ENCODE peak calls at places on chromosomes 13 and 19, in eight cellular contexts. I, U, V, A, N, T, L and Q are unnamed samples.

GRCh38 chr13:49450105-49450819 is 6.2 kb downstream of the SETDB2 start:
- DNase-seq in V (no peak), I (no peak), U (no peak), A (no peak), L (no peak), T (no peak), N (no peak), Q (no peak)

GRCh38 chr13:43785681-43786471 is 896 bp downstream of the ENOX1 start:
- DNase-seq in A (peak; percentile 11), N (peak; percentile 91), I (peak; percentile 76), T (peak; percentile 76), U (no peak), L (no peak), V (peak; percentile 41), Q (no peak)

GRCh38 chr13:79995334-79995733 is 345.6 kb downstream of the SPRY2 start:
- DNase-seq in V (no peak), N (no peak), T (no peak), U (no peak), L (peak; percentile 58), I (peak; percentile 95), A (no peak), Q (no peak)

GRCh38 chr19:2717638-2718541 is 3.3 kb downstream of the DIRAS1 start:
- DNase-seq in N (no peak), L (no peak), U (no peak), T (no peak), I (no peak), V (no peak), A (no peak), Q (no peak)

GRCh38 chr19:7159105-7159933 is 89.8 kb downstream of the ZNF557 start:
- DNase-seq in U (no peak), V (no peak), A (no peak), T (peak; percentile 79), N (peak; percentile 90), I (peak; percentile 99), L (no peak), Q (no peak)

GRCh38 chr19:49570997-49571676 is 9.2 kb downstream of the NOSIP start:
- DNase-seq in V (no peak), T (peak; percentile 34), U (no peak), N (no peak), I (no peak), A (peak; percentile 51), L (no peak), Q (peak; percentile 49)

GRCh38 chr19:33683881-33684549 is 62.3 kb downstream of the CHST8 start:
- DNase-seq in T (peak; percentile 58), N (no peak), U (peak; percentile 55), L (peak; percentile 5), A (no peak), I (peak; percentile 74), V (peak; percentile 75), Q (no peak)

GRCh38 chr13:83773961-83774360 is 108.3 kb downstream of the SLITRK1 start:
- DNase-seq in N (no peak), V (no peak), T (no peak), I (peak; percentile 2), L (no peak), U (no peak), A (no peak), Q (no peak)

DNA sequence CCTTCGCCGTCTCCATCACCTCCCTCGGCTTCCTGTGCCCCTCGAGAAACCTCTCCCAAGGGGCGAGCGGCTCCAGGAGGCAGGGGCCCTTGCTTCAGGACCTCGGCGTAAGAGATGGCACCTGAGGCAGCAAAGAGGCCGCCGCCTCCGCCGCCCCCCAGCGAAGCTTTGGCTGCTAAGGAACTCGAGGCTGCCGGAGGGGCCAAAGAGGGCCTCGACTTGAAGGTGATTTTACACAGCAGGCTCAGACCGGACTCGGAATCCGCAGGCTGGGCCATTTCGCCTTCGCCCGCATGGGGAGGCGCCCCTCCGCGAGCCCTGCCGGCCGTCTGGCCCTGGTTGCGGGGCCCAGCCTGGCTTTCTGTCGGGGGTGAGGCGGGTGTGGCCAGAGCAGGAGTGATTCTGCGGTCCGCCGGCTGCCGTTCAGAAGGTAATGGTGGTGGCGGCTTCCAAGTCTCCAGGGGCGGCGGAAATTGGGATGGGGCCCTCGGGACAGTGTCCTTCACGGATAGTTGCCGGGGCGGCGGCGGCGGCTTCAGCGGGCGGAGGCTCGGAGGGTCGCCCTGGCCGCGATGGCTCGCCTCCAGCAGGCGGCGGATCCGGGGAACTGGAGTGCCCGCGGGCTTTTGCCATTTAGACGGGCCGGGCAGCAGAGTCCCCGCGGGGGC is 1.4 kb downstream of the GGN start:
- DNase-seq in U (no peak), I (no peak), T (no peak), L (no peak), N (peak; percentile 69), A (no peak), V (no peak), Q (no peak)
- H3K4me1 ChIP-seq in U (peaks cover 6% of the 10 kb centered on the region), I (no peaks in the 10 kb centered on the region), T (peaks cover 14% of the 10 kb centered on the region), L (peaks cover 5% of the 10 kb centered on the region), N (peaks cover 21% of the 10 kb centered on the region), A (peaks cover 31% of the 10 kb centered on the region), V (peaks cover 8% of the 10 kb centered on the region), Q (peaks cover 39% of the 10 kb centered on the region)

GRCh38 chr13:94707400-94708021 is 4.8 kb downstream of the SOX21 start:
- DNase-seq in N (no peak), A (no peak), V (no peak), L (no peak), T (no peak), U (no peak), I (no peak), Q (no peak)
- H3K4me3 ChIP-seq in N (peak overlapping the region; percentile 25), A (no peak overlapping the region), V (peak overlapping the region; percentile 88), L (peak overlapping the region; percentile 42), T (no peak overlapping the region), U (peak overlapping the region; percentile 50), I (no peak overlapping the region), Q (no peak overlapping the region)

GRCh38 chr19:52307275-52307674 is 10.3 kb downstream of the ZNF480 start:
- DNase-seq in I (peak; percentile 8), L (no peak), T (no peak), U (no peak), V (peak; percentile 20), A (peak; percentile 6), N (no peak), Q (no peak)
- H3K9me3 ChIP-seq in I (peaks cover 5% of the 10 kb centered on the region), L (peaks cover 67% of the 10 kb centered on the region), T (peaks cover 45% of the 10 kb centered on the region), U (peaks cover 12% of the 10 kb centered on the region), V (peaks cover 38% of the 10 kb centered on the region), A (peaks cover 53% of the 10 kb centered on the region), N (peaks cover 87% of the 10 kb centered on the region), Q (peaks cover 74% of the 10 kb centered on the region)

GRCh38 chr19:12778905-12779161 is 3.5 kb upstream of the HOOK2 start:
- DNase-seq in I (no peak), T (no peak), V (no peak), A (no peak), U (no peak), L (no peak), N (no peak), Q (no peak)

GRCh38 chr19:12778020-12778904 is 2.9 kb upstream of the HOOK2 start:
- DNase-seq in L (no peak), A (peak; percentile 32), V (no peak), T (peak; percentile 81), N (peak; percentile 83), U (no peak), I (peak; percentile 88), Q (peak; percentile 63)

GRCh38 chr19:12779162-12779993 is 4.0 kb upstream of the HOOK2 start:
- DNase-seq in I (peak; percentile 88), L (no peak), U (no peak), A (no peak), V (no peak), N (peak; percentile 79), T (peak; percentile 82), Q (no peak)

GRCh38 chr19:12774588-12775555 is at the start of gene HOOK2:
- DNase-seq in T (peak; percentile 63), N (no peak), U (no peak), L (no peak), A (no peak), V (no peak), I (no peak), Q (peak; percentile 49)

DNA sequence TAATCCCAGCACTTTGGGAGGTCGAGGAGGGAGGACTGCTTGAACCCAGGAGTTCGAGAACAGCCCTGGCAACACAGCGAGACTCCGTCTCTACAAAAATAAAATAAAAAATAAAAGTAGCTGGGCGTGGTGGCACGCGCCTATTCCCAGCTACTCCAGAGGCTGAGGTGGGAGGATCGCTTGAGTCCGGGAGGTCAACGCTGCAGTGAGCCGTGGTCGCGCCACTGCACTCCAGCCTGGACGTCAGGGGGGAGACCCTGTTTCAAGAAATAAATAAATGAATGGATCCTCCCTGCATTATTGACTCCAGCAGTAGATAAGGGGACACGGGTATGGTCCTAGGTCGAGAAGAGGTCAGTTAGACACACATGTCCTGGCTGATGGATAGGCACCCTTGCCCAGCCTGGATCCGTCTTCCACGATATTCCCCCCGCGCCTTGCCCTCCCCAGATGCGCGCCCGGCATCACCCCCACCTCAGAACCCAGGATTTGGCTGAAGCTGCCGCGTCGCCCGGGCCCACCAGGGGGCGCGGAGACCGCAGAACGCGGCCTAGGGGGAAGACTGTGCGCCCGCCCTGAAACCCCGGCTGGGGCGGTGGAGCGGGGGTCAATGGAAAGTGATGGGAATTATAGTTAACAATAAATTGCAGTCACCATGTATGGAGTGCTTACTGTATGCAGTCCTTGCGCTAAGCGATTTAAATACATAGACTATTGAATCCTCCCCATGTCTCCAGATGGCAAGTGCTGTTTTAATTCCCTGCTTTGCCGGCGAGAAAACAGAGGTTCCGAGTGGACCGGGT is 2.1 kb upstream of the HOOK2 start:
- DNase-seq in U (no peak), I (peak; percentile 87), L (no peak), T (peak; percentile 77), V (no peak), N (peak; percentile 88), A (peak; percentile 77), Q (peak; percentile 81)
- H3K4me1 ChIP-seq in U (peaks cover 9% of the 10 kb centered on the region), I (peaks cover 18% of the 10 kb centered on the region), L (peaks cover 19% of the 10 kb centered on the region), T (peaks cover 26% of the 10 kb centered on the region), V (peaks cover 21% of the 10 kb centered on the region), N (peaks cover 43% of the 10 kb centered on the region), A (peaks cover 42% of the 10 kb centered on the region), Q (peaks cover 48% of the 10 kb centered on the region)

DNA sequence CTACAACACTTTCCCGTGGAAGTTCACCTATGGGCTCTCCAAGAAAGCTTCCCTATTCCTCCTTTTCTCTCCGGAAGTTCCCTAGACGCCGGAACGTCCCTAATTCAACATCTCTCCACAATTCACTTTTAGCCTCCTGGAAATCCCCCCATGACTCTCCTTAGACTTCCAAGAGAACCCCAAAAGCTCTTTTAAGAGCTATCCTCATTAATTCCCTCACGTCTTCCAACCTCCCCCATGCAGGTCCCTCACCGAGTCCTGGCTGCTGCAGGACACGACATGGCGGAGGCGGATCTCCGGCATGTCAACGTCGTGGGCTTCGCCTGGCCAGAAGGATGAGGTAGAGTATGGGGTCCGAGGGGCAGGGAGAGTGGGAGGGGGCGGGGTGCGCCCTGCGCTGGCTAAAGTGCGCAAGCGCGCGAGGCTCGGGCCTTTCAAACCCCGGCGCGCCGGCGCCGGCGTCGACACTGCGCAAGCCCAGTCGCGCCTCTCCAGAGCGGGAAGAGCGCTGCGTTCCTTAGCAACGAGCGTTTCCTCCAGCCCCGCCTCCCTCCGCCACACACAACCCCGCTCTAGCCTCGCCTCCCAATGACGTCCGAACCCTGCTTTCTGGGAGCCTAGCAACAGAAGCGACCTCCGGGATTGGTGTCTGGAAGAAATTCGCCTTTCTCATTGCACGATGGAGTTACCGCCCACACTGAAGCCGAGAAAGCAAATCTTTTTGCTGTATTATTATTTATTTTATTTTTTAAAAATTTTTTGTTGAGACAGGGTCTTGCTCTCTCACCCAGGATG is at the start of the genes PINLYP and XRCC1:
- DNase-seq in I (peak; percentile 100), L (peak; percentile 95), V (peak; percentile 97), N (peak; percentile 99), U (peak; percentile 98), A (peak; percentile 98), T (peak; percentile 99), Q (peak; percentile 95)
- H3K4me3 ChIP-seq in I (peak within 1 kb of the TSS; percentile 100), L (peak within 1 kb of the TSS; percentile 57), V (peak within 1 kb of the TSS; percentile 93), N (peak within 1 kb of the TSS; percentile 97), U (peak within 1 kb of the TSS; percentile 78), A (peak within 1 kb of the TSS; percentile 79), T (peak within 1 kb of the TSS; percentile 63), Q (peak within 1 kb of the TSS; percentile 95)